ENCODE peak calls at places on chromosomes 5 and 9, in seven cellular contexts. Z, W, B, F, G, S and R are unnamed samples.

GRCh38 chr5:43432486-43433365 is 20.5 kb upstream of the CCL28 start:
- DNase-seq in G (peak), S (peak), B (peak), Z (peak), F (peak), W (no peak), R (peak)

GRCh38 chr9:15696979-15697378 is 144.1 kb downstream of the CCDC171 start:
- DNase-seq in W (no peak), B (peak), G (peak), S (no peak), Z (no peak), F (peak), R (no peak)

GRCh38 chr9:34513567-34514214 is 9.1 kb downstream of the ENHO start:
- DNase-seq in Z (no peak), S (no peak), B (no peak), G (no peak), W (no peak), F (peak), R (no peak)

GRCh38 chr9:134834217-134834956 is 46.2 kb upstream of the FCN2 start:
- DNase-seq in Z (no peak), B (no peak), F (no peak), W (no peak), S (no peak), G (no peak), R (no peak)

GRCh38 chr5:127799293-127799905 is 96.2 kb downstream of the CCDC192 start:
- DNase-seq in G (no peak), W (no peak), B (no peak), Z (no peak), S (no peak), F (no peak), R (no peak)

GRCh38 chr5:10420926-10421325 is 20.8 kb upstream of the ROPN1L start:
- DNase-seq in Z (no peak), B (no peak), F (peak), G (peak), W (no peak), S (peak), R (no peak)

GRCh38 chr9:68507098-68507795 is 33.4 kb downstream of the TMEM252 start:
- DNase-seq in B (no peak), F (no peak), G (peak), S (no peak), W (no peak), Z (no peak), R (no peak)

GRCh38 chr5:120093178-120093577 is 370.9 kb upstream of the PRR16 start:
- DNase-seq in S (no peak), W (no peak), G (no peak), F (no peak), B (no peak), Z (no peak), R (no peak)

GRCh38 chr9:26262431-26262830 is 584.2 kb upstream of the TUSC1 start:
- DNase-seq in W (no peak), F (peak), S (no peak), B (no peak), Z (no peak), G (no peak), R (no peak)

GRCh38 chr5:75536694-75537360 is 25.1 kb downstream of the POLK start:
- DNase-seq in W (no peak), G (peak), S (no peak), B (no peak), F (no peak), Z (no peak), R (no peak)

GRCh38 chr5:68251386-68251785 is 35.8 kb downstream of the PIK3R1 start:
- DNase-seq in S (no peak), W (no peak), F (peak), G (no peak), B (no peak), Z (no peak), R (no peak)

GRCh38 chr5:43061352-43061751 is 21.2 kb upstream of the ANXA2R start:
- DNase-seq in S (no peak), F (peak), Z (peak), G (peak), B (no peak), W (no peak), R (no peak)

GRCh38 chr9:91843623-91844111 is 106.4 kb downstream of the ROR2 start:
- DNase-seq in B (no peak), S (no peak), F (no peak), Z (no peak), G (peak), W (no peak), R (no peak)

GRCh38 chr9:80320916-80321315 is 749.2 kb downstream of the TLE4 start:
- DNase-seq in F (peak), Z (no peak), B (no peak), S (no peak), G (no peak), W (no peak), R (no peak)

GRCh38 chr5:174606646-174607045 is 117.7 kb upstream of the MSX2 start:
- DNase-seq in G (no peak), S (no peak), Z (no peak), B (no peak), W (no peak), F (peak), R (no peak)

GRCh38 chr5:174610968-174611367 is 113.4 kb upstream of the MSX2 start:
- DNase-seq in F (peak), B (no peak), W (no peak), G (peak), S (peak), Z (peak), R (no peak)

GRCh38 chr5:174609116-174609515 is 115.3 kb upstream of the MSX2 start:
- DNase-seq in F (peak), Z (peak), B (no peak), S (no peak), W (no peak), G (no peak), R (no peak)

GRCh38 chr5:174607205-174607604 is 117.2 kb upstream of the MSX2 start:
- DNase-seq in G (no peak), Z (no peak), B (no peak), W (no peak), S (no peak), F (no peak), R (no peak)

DNA sequence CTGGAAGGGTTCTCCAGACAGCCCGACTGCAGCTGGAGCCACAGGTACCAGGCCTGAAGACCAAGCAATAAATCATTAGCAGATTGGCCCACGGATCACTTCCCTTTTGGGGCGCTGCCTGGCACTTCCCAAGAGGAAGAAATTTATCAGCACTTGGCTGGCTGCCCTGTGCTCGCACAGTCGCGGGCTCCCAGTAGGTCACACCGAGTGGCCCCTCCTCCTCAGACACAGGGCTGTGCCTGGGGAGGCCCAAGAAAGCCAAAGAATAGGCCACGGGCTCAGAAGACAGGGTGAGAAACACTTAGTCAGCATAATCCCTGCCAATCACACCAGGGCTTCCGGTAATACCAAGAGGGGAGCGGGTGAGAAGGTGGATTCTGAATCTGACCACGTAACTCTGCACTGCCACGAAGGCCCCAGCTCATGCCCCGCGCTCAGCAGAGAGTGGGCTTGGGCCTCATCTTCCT is 115.7 kb upstream of the MSX2 start:
- DNase-seq in W (no peak), Z (peak), B (no peak), S (no peak), G (no peak), F (peak), R (peak)
- TF ChIP-seq CTCF in W (no peak), Z (no peak), B (no peak), S (no peak), G (no peak), F (no peak), R (no peak)

DNA sequence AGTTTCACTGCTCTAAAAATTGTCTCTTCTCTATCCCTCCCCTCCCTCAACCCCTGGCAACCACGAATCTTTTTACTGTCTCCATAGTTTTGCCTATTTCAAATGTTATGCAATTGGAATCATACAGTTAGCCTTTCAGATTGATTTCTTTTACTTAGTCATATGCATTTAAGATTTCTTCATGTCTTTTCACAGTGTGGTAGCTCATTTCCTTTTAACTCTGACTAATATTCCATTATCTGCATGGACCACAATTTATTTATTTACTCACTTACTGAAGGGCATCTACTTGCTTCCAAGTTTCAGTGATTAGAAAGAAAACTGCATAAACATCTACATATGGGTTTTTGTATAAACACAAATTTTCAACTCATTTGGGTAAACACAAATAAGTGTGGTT is 372.3 kb downstream of the CDH18 start:
- DNase-seq in G (no peak), S (no peak), Z (no peak), B (no peak), W (no peak), F (peak), R (no peak)
- TF ChIP-seq CTCF in G (no peak), S (no peak), Z (no peak), B (no peak), W (no peak), F (no peak), R (no peak)

GRCh38 chr5:45800331-45800730 is 104.2 kb upstream of the HCN1 start:
- DNase-seq in F (no peak), G (no peak), B (no peak), S (no peak), W (no peak), Z (no peak), R (no peak)

GRCh38 chr5:45799388-45799787 is 103.2 kb upstream of the HCN1 start:
- DNase-seq in G (no peak), S (no peak), W (no peak), B (no peak), F (no peak), Z (no peak), R (no peak)

GRCh38 chr5:45795458-45795857 is 99.3 kb upstream of the HCN1 start:
- DNase-seq in S (no peak), W (no peak), B (no peak), G (no peak), F (no peak), Z (no peak), R (no peak)

GRCh38 chr5:45793638-45794532 is 97.7 kb upstream of the HCN1 start:
- DNase-seq in Z (no peak), F (no peak), G (no peak), W (peak), B (no peak), S (no peak), R (no peak)

DNA sequence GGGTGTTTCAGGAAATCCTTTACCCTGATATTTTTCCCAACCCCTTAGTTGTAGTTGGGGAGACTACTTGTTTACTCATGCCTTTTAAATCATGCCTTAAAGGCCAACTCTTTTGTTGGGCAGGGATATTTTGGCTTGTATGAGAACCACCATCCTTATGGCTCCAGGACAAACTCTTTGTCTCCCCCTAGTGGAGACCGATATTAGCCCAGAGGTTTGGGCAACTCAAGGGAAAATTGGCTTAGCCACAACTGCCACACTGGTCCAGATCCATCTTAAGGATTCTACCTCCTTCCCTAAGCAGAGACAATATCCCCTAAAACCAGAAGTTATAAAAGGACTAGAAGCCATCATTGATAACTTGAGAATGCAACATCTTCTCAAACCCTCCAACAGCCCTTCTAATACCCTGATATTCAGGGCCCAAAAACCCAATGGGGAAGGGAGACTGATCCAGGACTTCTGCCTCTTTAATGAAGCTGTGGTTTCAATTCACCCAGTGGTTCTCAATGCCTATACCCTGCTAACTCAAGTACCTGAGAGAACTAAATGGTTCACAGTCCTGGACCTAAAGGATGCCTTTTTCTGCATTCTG is 100.9 kb upstream of the HCN1 start:
- DNase-seq in G (no peak), S (no peak), B (no peak), Z (no peak), W (no peak), F (no peak), R (no peak)
- TF ChIP-seq CTCF in G (peak), S (no peak), B (no peak), Z (no peak), W (peak), F (no peak), R (peak)

DNA sequence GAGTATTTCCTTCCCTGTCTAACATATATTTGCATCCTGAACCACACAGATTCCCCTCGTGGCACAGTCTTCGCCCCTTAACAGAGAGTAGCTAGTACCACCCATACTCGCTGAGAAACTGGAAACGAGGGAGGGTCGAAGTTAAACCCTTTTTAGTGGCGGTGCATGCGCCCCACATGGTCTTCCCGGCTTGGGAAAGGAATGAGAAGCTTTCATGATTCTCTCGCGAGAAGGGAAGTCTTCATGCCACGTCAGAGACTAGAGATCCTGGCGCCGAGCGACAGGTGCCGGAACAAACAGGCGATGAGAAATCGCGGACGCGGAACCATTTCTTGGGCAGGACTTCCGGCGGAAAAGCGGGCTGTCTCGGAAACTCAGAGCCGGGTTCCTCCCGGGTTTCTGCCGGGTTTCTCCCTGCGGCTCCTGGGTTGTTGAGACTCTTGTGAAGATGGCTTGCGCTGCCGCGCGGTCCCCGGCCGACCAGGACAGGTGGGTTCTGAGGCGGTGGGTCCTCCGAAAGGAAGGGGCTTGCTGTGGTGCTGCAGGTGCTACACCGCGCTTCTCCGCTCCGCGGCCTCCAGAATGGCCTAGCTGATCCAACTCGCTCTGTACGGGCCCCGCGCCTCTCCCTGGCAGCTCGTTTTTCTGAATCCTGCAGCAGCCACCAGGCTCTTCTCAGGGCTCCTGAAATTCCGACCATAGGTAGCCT is at the start of gene SRP19:
- DNase-seq in F (peak), W (peak), G (peak), Z (peak), B (peak), S (peak), R (peak)
- TF ChIP-seq CTCF in F (no peak), W (no peak), G (peak), Z (no peak), B (no peak), S (no peak), R (peak)

DNA sequence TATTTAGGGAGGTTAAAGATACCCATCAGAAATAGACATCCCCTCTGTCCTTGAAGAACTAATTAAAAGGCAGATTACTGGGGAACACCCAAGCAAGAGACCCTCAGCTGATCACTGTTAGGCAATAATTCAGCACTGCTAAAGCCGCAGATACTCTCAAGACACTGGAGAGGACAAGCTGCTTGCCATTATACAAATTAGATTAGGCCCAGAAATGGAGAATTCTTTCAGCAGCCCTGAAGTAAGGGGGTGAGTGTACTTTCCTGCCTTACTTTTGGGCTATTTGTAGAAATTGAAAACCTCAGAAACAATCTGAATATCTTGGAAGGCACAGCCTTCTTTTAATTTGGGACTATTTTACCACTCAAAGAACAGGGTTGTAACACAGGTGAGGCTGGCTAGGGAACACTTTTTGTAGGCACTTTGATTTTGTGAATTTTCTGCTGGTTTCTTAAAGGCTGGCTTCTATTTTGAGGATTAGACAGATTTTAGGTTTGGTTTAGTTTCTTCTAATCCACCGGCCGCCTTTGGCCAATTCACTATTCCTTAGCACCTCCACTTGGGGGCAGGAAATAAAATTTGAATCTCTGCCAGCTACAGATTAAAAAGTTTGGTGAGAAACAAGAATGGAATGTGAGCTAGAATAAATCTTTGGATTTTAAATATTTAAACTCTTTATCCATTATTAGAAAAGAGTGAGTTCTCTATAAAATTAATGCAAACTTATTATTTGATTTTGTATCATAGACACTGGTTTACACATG is 106.0 kb downstream of the SMARCA2 start:
- DNase-seq in F (peak), Z (peak), G (peak), B (no peak), S (peak), W (no peak), R (peak)
- TF ChIP-seq CTCF in F (no peak), Z (no peak), G (peak), B (peak), S (no peak), W (no peak), R (peak)